ENCODE peak calls at places on chromosomes 7 and 10, in eight cellular contexts. C is hepatocyte, V is bronchial epithelial cell, Z is BJ, D is astrocyte of the spinal cord, P is AG09319, S is A549, I is upper lobe of right lung. T is an unnamed sample.
A peak's percentile ranks its signal among the peaks of the same experiment; 100 is the strongest.

GRCh38 chr10:63527401-63527800 is 6.2 kb downstream of the REEP3 start:
- DNase-seq in C (no peak), V (no peak), Z (no peak), D (no peak), P (no peak), S (no peak), I (no peak), T (no peak)

GRCh38 chr10:11673346-11674330 is 62.2 kb upstream of the USP6NL start:
- DNase-seq in C (no peak), V (no peak), Z (no peak), D (no peak), P (no peak), S (no peak), I (no peak), T (no peak)

GRCh38 chr10:87618470-87619423 is 40.9 kb upstream of the PAPSS2 start:
- DNase-seq in C (peak; percentile 69), V (no peak), Z (no peak), D (no peak), P (no peak), S (peak; percentile 86), I (peak; percentile 69), T (no peak)

GRCh38 chr10:132272061-132272766 is 35.5 kb downstream of the STK32C start:
- DNase-seq in C (peak; percentile 36), V (no peak), Z (peak; percentile 19), D (peak; percentile 26), P (peak; percentile 14), S (no peak), I (no peak), T (no peak)

GRCh38 chr7:44796034-44796503 is 412 bp upstream of the PPIA start:
- DNase-seq in C (no peak), V (peak; percentile 45), Z (no peak), D (peak; percentile 43), P (peak; percentile 18), S (no peak), I (no peak), T (no peak)

GRCh38 chr10:58054881-58055280 is 212.8 kb downstream of the IPMK start:
- DNase-seq in C (no peak), V (no peak), Z (no peak), D (no peak), P (no peak), S (no peak), I (no peak), T (no peak)

GRCh38 chr7:24908757-24909156 is 71.2 kb downstream of the OSBPL3 start:
- DNase-seq in C (no peak), V (no peak), Z (no peak), D (no peak), P (no peak), S (no peak), I (no peak), T (no peak)

GRCh38 chr10:28349892-28350291 is 47.0 kb upstream of the MPP7 start:
- DNase-seq in C (no peak), V (peak; percentile 4), Z (no peak), D (no peak), P (no peak), S (no peak), I (no peak), T (no peak)

GRCh38 chr7:90238017-90238416 is 7.0 kb upstream of the CFAP69 start:
- DNase-seq in C (no peak), V (no peak), Z (no peak), D (no peak), P (no peak), S (no peak), I (no peak), T (no peak)

GRCh38 chr10:49512121-49512809 is 26.7 kb downstream of the ERCC6 start:
- DNase-seq in C (peak; percentile 52), V (peak; percentile 25), Z (no peak), D (peak; percentile 47), P (no peak), S (peak; percentile 48), I (no peak), T (no peak)

GRCh38 chr7:141654551-141654950 is 47.4 kb downstream of the DENND11 start:
- DNase-seq in C (peak; percentile 79), V (peak; percentile 68), Z (peak; percentile 1), D (peak; percentile 73), P (peak; percentile 34), S (peak; percentile 76), I (no peak), T (no peak)

GRCh38 chr7:114785496-114785895 is 136.4 kb upstream of the MDFIC start:
- DNase-seq in C (no peak), V (no peak), Z (peak; percentile 5), D (no peak), P (no peak), S (no peak), I (no peak), T (no peak)

GRCh38 chr10:62384447-62385081 is 10.4 kb downstream of the ZNF365 start:
- DNase-seq in C (no peak), V (peak; percentile 64), Z (no peak), D (peak; percentile 19), P (no peak), S (no peak), I (no peak), T (no peak)

GRCh38 chr10:86222336-86222650 is 144.3 kb downstream of the GRID1 start:
- DNase-seq in C (no peak), V (no peak), Z (no peak), D (no peak), P (no peak), S (no peak), I (no peak), T (no peak)

GRCh38 chr7:63876707-63877322 is 121.8 kb upstream of the ZNF722 start:
- DNase-seq in C (no peak), V (no peak), Z (no peak), D (no peak), P (no peak), S (no peak), I (no peak), T (no peak)

GRCh38 chr10:124417846-124418725 is 637 bp downstream of the OAT start:
- DNase-seq in C (peak; percentile 77), V (no peak), Z (no peak), D (peak; percentile 65), P (peak; percentile 24), S (peak; percentile 51), I (peak; percentile 84), T (peak; percentile 49)

GRCh38 chr7:80135306-80136104 is 874 bp downstream of the GNAI1 start:
- DNase-seq in C (peak; percentile 57), V (peak; percentile 37), Z (no peak), D (peak; percentile 35), P (no peak), S (peak; percentile 25), I (no peak), T (no peak)

GRCh38 chr7:80134105-80134535 is 511 bp upstream of the GNAI1 start:
- DNase-seq in C (no peak), V (peak; percentile 92), Z (no peak), D (no peak), P (no peak), S (no peak), I (no peak), T (no peak)

GRCh38 chr7:80133361-80134104 is 1.1 kb upstream of the GNAI1 start:
- DNase-seq in C (peak; percentile 28), V (peak; percentile 94), Z (no peak), D (no peak), P (no peak), S (peak; percentile 42), I (no peak), T (no peak)

GRCh38 chr7:80136276-80137045 is 1.8 kb downstream of the GNAI1 start:
- DNase-seq in C (peak; percentile 16), V (peak; percentile 73), Z (no peak), D (peak; percentile 65), P (no peak), S (no peak), I (no peak), T (no peak)

GRCh38 chr7:80134536-80135305 is at the start of gene GNAI1:
- DNase-seq in C (peak; percentile 93), V (peak; percentile 28), Z (no peak), D (peak; percentile 75), P (peak; percentile 57), S (peak; percentile 78), I (peak; percentile 86), T (no peak)
- TF ChIP-seq CTCF in C (peak; percentile 69), V (peak; percentile 52), Z (peak; percentile 44), D (peak; percentile 38), P (peak; percentile 18), S (peak; percentile 86), I (peak; percentile 29), T (no peak)

DNA sequence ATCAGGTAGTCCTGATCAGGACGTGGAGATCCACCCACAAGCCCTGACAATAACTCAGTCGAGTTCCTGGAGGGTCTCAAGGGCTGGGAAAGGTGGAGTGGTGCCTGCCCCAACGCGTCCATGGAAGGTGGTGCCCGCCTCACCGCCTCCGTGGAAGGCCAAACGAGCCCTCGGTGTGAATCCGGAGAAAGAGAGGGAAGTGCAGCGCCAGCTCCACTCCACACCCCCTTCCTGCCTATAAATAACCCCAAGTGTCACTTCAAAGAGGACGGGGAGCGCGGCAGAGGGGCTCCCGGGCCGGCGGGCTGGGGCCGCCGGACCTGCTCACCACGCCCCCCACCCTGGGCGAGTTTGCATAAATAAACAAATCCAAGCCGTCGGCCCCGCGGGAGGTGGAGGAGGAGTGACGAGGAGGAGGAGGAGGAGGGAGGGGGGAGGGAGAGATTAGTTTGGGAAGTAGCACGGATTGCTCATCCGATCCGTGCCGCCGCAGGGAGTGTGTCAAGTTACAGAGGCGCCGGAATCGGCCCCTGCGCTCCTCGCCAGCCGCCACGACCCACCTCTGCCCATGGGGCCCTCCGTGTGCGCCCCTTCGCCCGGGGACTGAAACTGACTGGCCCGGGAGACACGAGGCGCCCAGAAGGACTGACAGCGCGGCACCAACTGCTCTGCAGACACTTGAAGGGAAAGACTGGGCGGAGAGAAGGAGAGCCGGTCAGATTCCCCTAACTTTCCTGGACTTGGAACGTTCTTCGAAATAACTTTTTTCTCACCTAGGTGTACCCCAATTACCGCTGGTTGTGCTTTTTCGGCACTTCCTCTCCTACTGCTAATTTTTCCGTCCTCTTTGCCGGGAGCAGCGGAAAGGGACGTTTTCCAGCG is at the start of gene COL13A1:
- DNase-seq in C (peak; percentile 64), V (peak; percentile 66), Z (no peak), D (peak; percentile 80), P (no peak), S (peak; percentile 35), I (peak; percentile 73), T (no peak)
- TF ChIP-seq CTCF in C (no peak), V (no peak), Z (no peak), D (no peak), P (no peak), S (peak; percentile 11), I (no peak), T (no peak)

GRCh38 chr7:117669818-117670217 is 190.0 kb downstream of the CFTR start:
- DNase-seq in C (no peak), V (no peak), Z (no peak), D (no peak), P (no peak), S (no peak), I (no peak), T (no peak)
- TF ChIP-seq CTCF in C (peak; percentile 38), V (no peak), Z (peak; percentile 3), D (no peak), P (no peak), S (no peak), I (no peak), T (no peak)

DNA sequence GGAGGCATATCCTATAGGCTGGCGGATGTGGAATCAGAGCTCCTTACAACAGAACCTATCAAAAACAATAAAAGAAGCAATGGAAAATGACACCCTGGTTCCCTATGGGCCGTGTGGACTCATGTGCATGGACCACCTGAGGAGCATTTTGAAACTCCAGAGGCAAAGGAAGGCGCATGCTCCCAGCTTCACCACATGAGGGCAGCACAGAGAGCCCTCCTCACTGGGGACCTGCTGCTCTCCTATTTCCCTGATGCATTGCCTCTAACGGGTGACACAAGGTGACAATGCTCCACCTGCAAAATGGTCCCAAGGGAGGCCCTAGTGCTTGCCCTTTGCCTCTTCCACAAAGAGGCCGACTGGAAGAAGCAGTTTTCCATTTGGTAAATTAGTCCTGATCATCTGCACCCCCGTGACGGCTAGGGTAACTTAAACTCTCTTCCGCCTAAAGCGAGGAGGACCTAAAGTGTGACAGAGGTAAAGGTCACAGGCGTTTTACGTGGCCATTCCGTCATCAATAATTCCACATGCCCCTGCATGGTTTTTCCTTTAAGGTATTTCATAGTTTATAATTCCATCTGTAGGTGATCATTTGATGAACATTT is 67.7 kb downstream of the GPAM start:
- DNase-seq in C (peak; percentile 58), V (peak; percentile 13), Z (no peak), D (no peak), P (no peak), S (peak; percentile 33), I (no peak), T (no peak)
- TF ChIP-seq CTCF in C (peak; percentile 55), V (peak; percentile 75), Z (peak; percentile 85), D (peak; percentile 61), P (peak; percentile 85), S (peak; percentile 54), I (peak; percentile 63), T (peak; percentile 70)